ENCODE peak calls at places on chromosome 5, in ten cellular contexts. K is pancreas; I is NCI-H226; X is Panc1; A is NCI-H526; E is AML-193; W is body of pancreas; N is cardiac fibroblast; M is NCI-H1105 treated with DMSO at 0.1 percent for 48 hours; S is activated T-cell treated with anti-CD3 and anti-CD28 coated beads, Interleukin-2, amount 50 U/mL, for 72 hours. T is an unnamed sample.

GRCh38 chr5:138649316-138649720 is 74.1 kb upstream of the HSPA9 start:
- DNase-seq in K (no peak), I (no peak), X (no peak), A (peak; percentile 82), E (no peak), W (no peak), N (no peak), M (no peak), S (no peak), T (no peak)

GRCh38 chr5:4563400-4563799 is 576.7 kb upstream of the ADAMTS16 start:
- DNase-seq in K (no peak), I (no peak), X (no peak), A (peak; percentile 44), E (no peak), W (no peak), N (no peak), M (no peak), S (no peak), T (no peak)

GRCh38 chr5:133510634-133511262 is 101.6 kb downstream of the FSTL4 start:
- DNase-seq in K (no peak), I (no peak), X (no peak), A (no peak), E (no peak), W (no peak), N (no peak), M (no peak), S (no peak), T (no peak)

GRCh38 chr5:94744906-94745305 is 126.4 kb downstream of the SLF1 start:
- DNase-seq in K (no peak), I (no peak), X (no peak), A (no peak), E (no peak), W (no peak), N (no peak), M (no peak), S (no peak), T (no peak)

GRCh38 chr5:159022178-159022556 is 77.5 kb downstream of the EBF1 start:
- DNase-seq in K (no peak), I (no peak), X (no peak), A (peak; percentile 33), E (peak; percentile 13), W (peak; percentile 8), N (peak; percentile 87), M (no peak), S (no peak), T (no peak)

GRCh38 chr5:136064510-136064909 is 35.7 kb downstream of the TGFBI start:
- DNase-seq in K (no peak), I (no peak), X (no peak), A (no peak), E (no peak), W (no peak), N (peak; percentile 39), M (no peak), S (no peak), T (no peak)

GRCh38 chr5:147617191-147617606 is 107.3 kb upstream of the DPYSL3 start:
- DNase-seq in K (no peak), I (peak; percentile 24), X (no peak), A (no peak), E (no peak), W (no peak), N (peak; percentile 28), M (no peak), S (no peak), T (no peak)

GRCh38 chr5:17105744-17106450 is 111.5 kb upstream of the BASP1 start:
- DNase-seq in K (no peak), I (peak; percentile 50), X (no peak), A (no peak), E (no peak), W (no peak), N (peak; percentile 85), M (no peak), S (no peak), T (no peak)

GRCh38 chr5:43042176-43042625 is 2.1 kb upstream of the ANXA2R start:
- DNase-seq in K (peak; percentile 87), I (no peak), X (no peak), A (peak; percentile 87), E (peak; percentile 96), W (peak; percentile 76), N (peak; percentile 75), M (peak; percentile 78), S (peak; percentile 81), T (peak; percentile 92)